ENCODE peak calls at places on chromosomes 4 and X, in nine cellular contexts. One of them, this sample, is unnamed. For H3K9me3, the result is how much of the 10 kb centered on the place peaks cover.

GRCh38 chr4:7358100-7358735 is 76.5 kb downstream of the PSAPL1 start:
- DNase-seq in astrocyte: peak
- DNase-seq in GM23248: peak
- DNase-seq in PC-3: peak
- DNase-seq in A673: peak
- DNase-seq in fibroblast of lung: peak
- DNase-seq in HepG2: no peak
- DNase-seq in hepatocyte: peak
- DNase-seq in mammary epithelial cell: peak
- DNase-seq in this sample: peak

GRCh38 chr4:178856139-178856800 is 1414.0 kb upstream of the AGA start:
- DNase-seq in fibroblast of lung: no peak
- DNase-seq in mammary epithelial cell: no peak
- DNase-seq in astrocyte: no peak
- DNase-seq in hepatocyte: no peak
- DNase-seq in HepG2: no peak
- DNase-seq in GM23248: no peak
- DNase-seq in PC-3: no peak
- DNase-seq in A673: no peak
- DNase-seq in this sample: no peak

GRCh38 chrX:122572461-122572860 is 611.6 kb upstream of the GRIA3 start:
- DNase-seq in astrocyte: peak
- DNase-seq in hepatocyte: no peak
- DNase-seq in mammary epithelial cell: peak
- DNase-seq in A673: no peak
- DNase-seq in fibroblast of lung: peak
- DNase-seq in HepG2: no peak
- DNase-seq in GM23248: peak
- DNase-seq in PC-3: peak
- DNase-seq in this sample: no peak

GRCh38 chrX:40446927-40447326 is 133.8 kb upstream of the ATP6AP2 start:
- DNase-seq in astrocyte: no peak
- DNase-seq in A673: no peak
- DNase-seq in GM23248: no peak
- DNase-seq in fibroblast of lung: peak
- DNase-seq in HepG2: no peak
- DNase-seq in mammary epithelial cell: no peak
- DNase-seq in PC-3: no peak
- DNase-seq in hepatocyte: no peak
- DNase-seq in this sample: no peak

GRCh38 chrX:56802921-56803848 is 74.1 kb downstream of the NBDY start:
- DNase-seq in A673: peak
- DNase-seq in hepatocyte: peak
- DNase-seq in HepG2: peak
- DNase-seq in PC-3: peak
- DNase-seq in GM23248: peak
- DNase-seq in mammary epithelial cell: peak
- DNase-seq in fibroblast of lung: peak
- DNase-seq in astrocyte: peak
- DNase-seq in this sample: no peak

GRCh38 chr4:168475745-168476144 is 4.5 kb downstream of the DDX60L start:
- DNase-seq in A673: no peak
- DNase-seq in PC-3: peak
- DNase-seq in HepG2: no peak
- DNase-seq in astrocyte: no peak
- DNase-seq in GM23248: peak
- DNase-seq in hepatocyte: peak
- DNase-seq in mammary epithelial cell: peak
- DNase-seq in fibroblast of lung: peak
- DNase-seq in this sample: no peak

GRCh38 chr4:25446611-25447010 is 69.5 kb downstream of the ANAPC4 start:
- DNase-seq in GM23248: no peak
- DNase-seq in mammary epithelial cell: no peak
- DNase-seq in PC-3: no peak
- DNase-seq in hepatocyte: no peak
- DNase-seq in astrocyte: no peak
- DNase-seq in A673: no peak
- DNase-seq in fibroblast of lung: no peak
- DNase-seq in HepG2: no peak
- DNase-seq in this sample: no peak

GRCh38 chr4:153409412-153409811 is 56.7 kb upstream of the TMEM131L start:
- DNase-seq in A673: no peak
- DNase-seq in fibroblast of lung: peak
- DNase-seq in hepatocyte: no peak
- DNase-seq in PC-3: peak
- DNase-seq in GM23248: peak
- DNase-seq in astrocyte: peak
- DNase-seq in HepG2: no peak
- DNase-seq in mammary epithelial cell: peak
- DNase-seq in this sample: no peak

GRCh38 chr4:8558080-8558960 is 21.9 kb upstream of the GPR78 start:
- DNase-seq in astrocyte: peak
- DNase-seq in HepG2: no peak
- DNase-seq in fibroblast of lung: peak
- DNase-seq in hepatocyte: no peak
- DNase-seq in mammary epithelial cell: no peak
- DNase-seq in A673: no peak
- DNase-seq in PC-3: peak
- DNase-seq in GM23248: peak
- DNase-seq in this sample: peak

GRCh38 chrX:53918697-53919096 is 125.6 kb downstream of the PHF8 start:
- DNase-seq in GM23248: no peak
- DNase-seq in fibroblast of lung: peak
- DNase-seq in mammary epithelial cell: no peak
- DNase-seq in PC-3: no peak
- DNase-seq in A673: no peak
- DNase-seq in HepG2: no peak
- DNase-seq in hepatocyte: no peak
- DNase-seq in astrocyte: peak
- DNase-seq in this sample: no peak

GRCh38 chrX:153494541-153495361 is at the start of gene BGN:
- DNase-seq in A673: peak
- DNase-seq in hepatocyte: peak
- DNase-seq in mammary epithelial cell: no peak
- DNase-seq in GM23248: peak
- DNase-seq in HepG2: peak
- DNase-seq in fibroblast of lung: peak
- DNase-seq in PC-3: no peak
- DNase-seq in astrocyte: peak
- DNase-seq in this sample: peak

GRCh38 chr4:126182801-126183200 is 868.0 kb downstream of the FAT4 start:
- DNase-seq in GM23248: no peak
- DNase-seq in hepatocyte: no peak
- DNase-seq in HepG2: no peak
- DNase-seq in mammary epithelial cell: no peak
- DNase-seq in A673: no peak
- DNase-seq in astrocyte: no peak
- DNase-seq in PC-3: no peak
- DNase-seq in fibroblast of lung: no peak
- DNase-seq in this sample: no peak

GRCh38 chrX:11751261-11751660 is 6.8 kb upstream of the MSL3 start:
- DNase-seq in astrocyte: no peak
- DNase-seq in A673: no peak
- DNase-seq in GM23248: no peak
- DNase-seq in fibroblast of lung: no peak
- DNase-seq in mammary epithelial cell: no peak
- DNase-seq in HepG2: no peak
- DNase-seq in PC-3: no peak
- DNase-seq in hepatocyte: no peak
- DNase-seq in this sample: no peak

GRCh38 chr4:159363376-159363775 is 260.5 kb downstream of the RAPGEF2 start:
- DNase-seq in astrocyte: peak
- DNase-seq in A673: no peak
- DNase-seq in PC-3: no peak
- DNase-seq in GM23248: peak
- DNase-seq in HepG2: no peak
- DNase-seq in mammary epithelial cell: no peak
- DNase-seq in fibroblast of lung: peak
- DNase-seq in hepatocyte: no peak
- DNase-seq in this sample: no peak

GRCh38 chr4:185849543-185850185 is 37.7 kb upstream of the SORBS2 start:
- DNase-seq in A673: no peak
- DNase-seq in astrocyte: no peak
- DNase-seq in PC-3: no peak
- DNase-seq in GM23248: peak
- DNase-seq in fibroblast of lung: no peak
- DNase-seq in HepG2: no peak
- DNase-seq in mammary epithelial cell: no peak
- DNase-seq in hepatocyte: no peak
- DNase-seq in this sample: no peak

GRCh38 chr4:93018243-93018642 is 714.5 kb downstream of the GRID2 start:
- DNase-seq in hepatocyte: no peak
- DNase-seq in PC-3: peak
- DNase-seq in A673: no peak
- DNase-seq in astrocyte: peak
- DNase-seq in fibroblast of lung: peak
- DNase-seq in mammary epithelial cell: no peak
- DNase-seq in GM23248: no peak
- DNase-seq in HepG2: no peak
- DNase-seq in this sample: no peak

GRCh38 chrX:140504371-140505324 is at the start of gene SOX3:
- DNase-seq in HepG2: no peak
- DNase-seq in hepatocyte: no peak
- DNase-seq in fibroblast of lung: no peak
- DNase-seq in mammary epithelial cell: no peak
- DNase-seq in astrocyte: peak
- DNase-seq in PC-3: no peak
- DNase-seq in A673: no peak
- DNase-seq in GM23248: no peak
- DNase-seq in this sample: no peak
- TF ChIP-seq EZH2 in HepG2: no peak
- TF ChIP-seq EZH2 in hepatocyte: peak
- TF ChIP-seq EZH2 in fibroblast of lung: peak
- TF ChIP-seq EZH2 in mammary epithelial cell: no peak
- TF ChIP-seq EZH2 in astrocyte: peak
- TF ChIP-seq EZH2 in PC-3: no peak
- TF ChIP-seq EZH2 in A673: peak
- TF ChIP-seq EZH2 in GM23248: peak
- TF ChIP-seq EZH2 in this sample: no peak

DNA sequence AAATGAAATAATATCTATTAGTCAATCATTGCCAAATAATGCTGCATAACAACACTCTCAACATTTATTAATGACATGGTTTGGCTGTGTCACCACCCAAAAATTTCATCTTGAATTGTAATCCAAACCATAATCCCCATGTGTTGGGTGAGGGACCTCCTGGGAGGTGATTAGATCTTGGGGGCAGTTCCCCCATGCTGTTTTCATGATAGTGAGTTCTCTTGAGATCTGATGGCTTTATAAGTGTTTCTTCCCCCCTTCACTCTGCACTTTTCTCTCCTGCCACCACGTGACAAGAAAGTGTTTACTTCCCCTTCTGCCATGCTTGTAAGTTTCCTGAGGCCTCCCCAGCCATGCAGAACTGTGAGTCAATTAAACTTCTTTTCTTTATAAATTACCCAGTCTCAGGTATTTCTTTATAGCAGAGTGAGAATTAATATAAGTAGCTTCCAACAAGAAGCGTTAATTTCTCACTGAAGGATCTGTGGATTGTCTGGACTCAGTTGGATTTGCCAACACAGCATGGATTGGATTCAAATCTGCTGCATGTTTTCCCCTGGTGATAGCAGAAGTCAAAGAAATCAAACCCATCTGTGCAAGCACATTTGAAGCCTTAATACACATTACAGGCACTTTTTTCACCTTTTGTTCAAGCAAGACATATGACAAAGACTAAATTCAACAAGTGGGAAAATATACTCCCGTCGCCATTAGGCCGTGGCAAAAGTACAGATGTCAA is 216.6 kb downstream of the PDGFC start:
- DNase-seq in GM23248: no peak
- DNase-seq in fibroblast of lung: peak
- DNase-seq in PC-3: no peak
- DNase-seq in A673: peak
- DNase-seq in astrocyte: peak
- DNase-seq in hepatocyte: no peak
- DNase-seq in HepG2: no peak
- DNase-seq in mammary epithelial cell: no peak
- DNase-seq in this sample: no peak
- H3K9me3 ChIP-seq in GM23248: under half
- H3K9me3 ChIP-seq in fibroblast of lung: under half
- H3K9me3 ChIP-seq in PC-3: under half
- H3K9me3 ChIP-seq in A673: under half
- H3K9me3 ChIP-seq in astrocyte: under half
- H3K9me3 ChIP-seq in hepatocyte: under half
- H3K9me3 ChIP-seq in HepG2: under half
- H3K9me3 ChIP-seq in mammary epithelial cell: under half
- H3K9me3 ChIP-seq in this sample: under half

GRCh38 chrX:106726485-106727437 is at the start of gene RNF128:
- DNase-seq in HepG2: peak
- DNase-seq in GM23248: peak
- DNase-seq in fibroblast of lung: peak
- DNase-seq in A673: peak
- DNase-seq in hepatocyte: peak
- DNase-seq in astrocyte: peak
- DNase-seq in PC-3: peak
- DNase-seq in mammary epithelial cell: peak
- DNase-seq in this sample: peak
- H3K4me3 ChIP-seq in HepG2: peak
- H3K4me3 ChIP-seq in GM23248: peak
- H3K4me3 ChIP-seq in fibroblast of lung: peak
- H3K4me3 ChIP-seq in A673: no peak
- H3K4me3 ChIP-seq in hepatocyte: peak
- H3K4me3 ChIP-seq in astrocyte: peak
- H3K4me3 ChIP-seq in PC-3: peak
- H3K4me3 ChIP-seq in mammary epithelial cell: peak
- H3K4me3 ChIP-seq in this sample: peak

GRCh38 chr4:105896984-105897760 is 1.9 kb downstream of the NPNT start:
- DNase-seq in A673: no peak
- DNase-seq in PC-3: peak
- DNase-seq in mammary epithelial cell: peak
- DNase-seq in hepatocyte: peak
- DNase-seq in HepG2: no peak
- DNase-seq in astrocyte: no peak
- DNase-seq in GM23248: no peak
- DNase-seq in fibroblast of lung: no peak
- DNase-seq in this sample: no peak

GRCh38 chr4:105896461-105896939 is 1.2 kb downstream of the NPNT start:
- DNase-seq in astrocyte: no peak
- DNase-seq in mammary epithelial cell: no peak
- DNase-seq in HepG2: no peak
- DNase-seq in hepatocyte: no peak
- DNase-seq in PC-3: no peak
- DNase-seq in GM23248: no peak
- DNase-seq in fibroblast of lung: no peak
- DNase-seq in A673: no peak
- DNase-seq in this sample: no peak

GRCh38 chr4:105895609-105896460 is 564 bp downstream of the NPNT start:
- DNase-seq in astrocyte: peak
- DNase-seq in HepG2: no peak
- DNase-seq in GM23248: peak
- DNase-seq in hepatocyte: peak
- DNase-seq in fibroblast of lung: peak
- DNase-seq in PC-3: peak
- DNase-seq in A673: peak
- DNase-seq in mammary epithelial cell: peak
- DNase-seq in this sample: peak

GRCh38 chr4:105895324-105895608 is at the start of gene NPNT:
- DNase-seq in astrocyte: no peak
- DNase-seq in fibroblast of lung: peak
- DNase-seq in hepatocyte: peak
- DNase-seq in mammary epithelial cell: no peak
- DNase-seq in PC-3: peak
- DNase-seq in GM23248: no peak
- DNase-seq in A673: no peak
- DNase-seq in HepG2: no peak
- DNase-seq in this sample: no peak

GRCh38 chr4:105894570-105895323 is 524 bp upstream of the NPNT start:
- DNase-seq in GM23248: peak
- DNase-seq in HepG2: no peak
- DNase-seq in PC-3: peak
- DNase-seq in fibroblast of lung: peak
- DNase-seq in astrocyte: peak
- DNase-seq in mammary epithelial cell: peak
- DNase-seq in hepatocyte: peak
- DNase-seq in A673: no peak
- DNase-seq in this sample: no peak
- TF ChIP-seq EZH2 in GM23248: no peak
- TF ChIP-seq EZH2 in HepG2: no peak
- TF ChIP-seq EZH2 in PC-3: no peak
- TF ChIP-seq EZH2 in fibroblast of lung: peak
- TF ChIP-seq EZH2 in astrocyte: no peak
- TF ChIP-seq EZH2 in mammary epithelial cell: peak
- TF ChIP-seq EZH2 in hepatocyte: no peak
- TF ChIP-seq EZH2 in A673: no peak
- TF ChIP-seq EZH2 in this sample: no peak

This sample was measured in PC-9.